ENCODE peak calls at places on chromosomes 4 and X, in six cellular contexts. One of them, this sample, is unnamed.
A peak's percentile ranks its signal among the peaks of the same experiment; 100 is the strongest.

GRCh38 chr4:173218411-173219125 is 50.0 kb downstream of the GALNT7 start:
- DNase-seq in Calu3: no peak
- DNase-seq in GM12892: no peak
- DNase-seq in LoVo: peak; percentile 79
- DNase-seq in HS-27A: peak; percentile 58
- DNase-seq in IMR-90: peak; percentile 73
- DNase-seq in this sample: peak; percentile 92

GRCh38 chr4:25913056-25913850 is 767 bp upstream of the SMIM20 start:
- DNase-seq in GM12892: peak; percentile 32
- DNase-seq in IMR-90: peak; percentile 47
- DNase-seq in LoVo: peak; percentile 4
- DNase-seq in HS-27A: no peak
- DNase-seq in Calu3: no peak
- DNase-seq in this sample: no peak

GRCh38 chr4:115929373-115929772 is 816.0 kb upstream of the NDST4 start:
- DNase-seq in GM12892: no peak
- DNase-seq in Calu3: no peak
- DNase-seq in LoVo: no peak
- DNase-seq in IMR-90: no peak
- DNase-seq in HS-27A: no peak
- DNase-seq in this sample: no peak

GRCh38 chrX:37825225-37825842 is 22.0 kb downstream of the DYNLT3 start:
- DNase-seq in IMR-90: peak; percentile 38
- DNase-seq in HS-27A: no peak
- DNase-seq in Calu3: peak; percentile 52
- DNase-seq in GM12892: no peak
- DNase-seq in LoVo: peak; percentile 47
- DNase-seq in this sample: peak; percentile 48

GRCh38 chr4:95204873-95205272 is 343.9 kb downstream of the UNC5C start:
- DNase-seq in IMR-90: no peak
- DNase-seq in Calu3: peak; percentile 31
- DNase-seq in HS-27A: no peak
- DNase-seq in LoVo: peak; percentile 4
- DNase-seq in GM12892: no peak
- DNase-seq in this sample: peak; percentile 0

GRCh38 chr4:172992648-172993356 is 175.8 kb upstream of the GALNT7 start:
- DNase-seq in GM12892: no peak
- DNase-seq in IMR-90: no peak
- DNase-seq in HS-27A: no peak
- DNase-seq in LoVo: no peak
- DNase-seq in Calu3: no peak
- DNase-seq in this sample: no peak

GRCh38 chr4:118774989-118775388 is 60.9 kb downstream of the SEC24D start:
- DNase-seq in GM12892: no peak
- DNase-seq in LoVo: no peak
- DNase-seq in HS-27A: no peak
- DNase-seq in Calu3: no peak
- DNase-seq in IMR-90: peak; percentile 61
- DNase-seq in this sample: peak; percentile 49

GRCh38 chr4:158605393-158605792 is 66.3 kb downstream of the C4orf46 start:
- DNase-seq in HS-27A: no peak
- DNase-seq in LoVo: no peak
- DNase-seq in GM12892: no peak
- DNase-seq in IMR-90: no peak
- DNase-seq in Calu3: no peak
- DNase-seq in this sample: no peak

GRCh38 chrX:153245288-153245731 is 66.2 kb downstream of the MAGEA1 start:
- DNase-seq in IMR-90: no peak
- DNase-seq in LoVo: no peak
- DNase-seq in GM12892: no peak
- DNase-seq in HS-27A: no peak
- DNase-seq in Calu3: no peak
- DNase-seq in this sample: peak; percentile 4

GRCh38 chr4:186190456-186191265 is 706 bp upstream of the CYP4V2 start:
- DNase-seq in GM12892: peak; percentile 41
- DNase-seq in LoVo: no peak
- DNase-seq in HS-27A: no peak
- DNase-seq in IMR-90: no peak
- DNase-seq in Calu3: peak; percentile 45
- DNase-seq in this sample: peak; percentile 46

GRCh38 chrX:153944140-153944799 is at the start of gene RENBP:
- DNase-seq in LoVo: no peak
- DNase-seq in HS-27A: no peak
- DNase-seq in IMR-90: no peak
- DNase-seq in GM12892: no peak
- DNase-seq in Calu3: no peak
- DNase-seq in this sample: no peak

GRCh38 chr4:15303052-15303641 is 124.7 kb upstream of the C1QTNF7 start:
- DNase-seq in Calu3: no peak
- DNase-seq in LoVo: no peak
- DNase-seq in GM12892: no peak
- DNase-seq in HS-27A: no peak
- DNase-seq in IMR-90: peak; percentile 80
- DNase-seq in this sample: peak; percentile 75

GRCh38 chr4:154559141-154559841 is 3.5 kb upstream of the FGB start:
- DNase-seq in LoVo: peak; percentile 23
- DNase-seq in HS-27A: peak; percentile 71
- DNase-seq in GM12892: peak; percentile 0
- DNase-seq in Calu3: peak; percentile 47
- DNase-seq in IMR-90: peak; percentile 65
- DNase-seq in this sample: peak; percentile 67

This sample was measured in ELR.